ENCODE peak calls at places on chromosome 11, in five cellular contexts. X is AG09309, N is mesothelial cell of epicardium, C is heart left ventricle, E is progenitor cell of endocrine pancreas. I is an unnamed sample.
A peak's percentile ranks its signal among the peaks of the same experiment; 100 is the strongest.

GRCh38 chr11:69921429-69922014 is 102.3 kb upstream of the FGF3 start:
- DNase-seq in X (no peak), E (no peak), C (peak; percentile 63), N (no peak), I (no peak)

GRCh38 chr11:69997352-69997751 is 80.8 kb upstream of the ANO1 start:
- DNase-seq in X (no peak), E (no peak), C (no peak), N (no peak), I (no peak)

GRCh38 chr11:57674251-57674650 is 6.3 kb downstream of the ZDHHC5 start:
- DNase-seq in E (no peak), N (no peak), X (no peak), C (no peak), I (no peak)

GRCh38 chr11:100557830-100558611 is 129.1 kb upstream of the ARHGAP42 start:
- DNase-seq in E (no peak), X (no peak), C (no peak), N (no peak), I (no peak)

GRCh38 chr11:88534185-88534584 is 196.6 kb upstream of the CTSC start:
- DNase-seq in C (no peak), E (no peak), X (no peak), N (no peak), I (no peak)

GRCh38 chr11:22674470-22675426 is 8.3 kb downstream of the GAS2 start:
- DNase-seq in N (no peak), X (no peak), C (no peak), E (no peak), I (no peak)

GRCh38 chr11:111137846-111138245 is 107.7 kb upstream of the POU2AF2 start:
- DNase-seq in C (no peak), E (no peak), X (no peak), N (no peak), I (no peak)

GRCh38 chr11:117833401-117833891 is 8.9 kb upstream of the FXYD2 start:
- DNase-seq in X (no peak), N (no peak), C (no peak), E (peak; percentile 71), I (no peak)

GRCh38 chr11:44913502-44913901 is 37.2 kb downstream of the TP53I11 start:
- DNase-seq in N (no peak), X (no peak), E (no peak), C (no peak), I (no peak)

GRCh38 chr11:22785251-22785650 is 44.4 kb downstream of the SVIP start:
- DNase-seq in X (no peak), N (no peak), E (no peak), C (no peak), I (peak; percentile 54)

GRCh38 chr11:76797341-76798201 is 14.4 kb downstream of the TSKU start:
- DNase-seq in E (no peak), N (no peak), C (no peak), X (no peak), I (no peak)

GRCh38 chr11:95922099-95922498 is 1.8 kb downstream of the MTMR2 start:
- DNase-seq in E (no peak), X (no peak), N (no peak), C (no peak), I (peak; percentile 30)

GRCh38 chr11:46051102-46051501 is 70.2 kb downstream of the PHF21A start:
- DNase-seq in X (no peak), C (no peak), E (no peak), N (no peak), I (no peak)

GRCh38 chr11:13029872-13030271 is 20.8 kb downstream of the RASSF10 start:
- DNase-seq in N (no peak), X (no peak), C (no peak), E (no peak), I (no peak)

GRCh38 chr11:44256673-44257291 is 53.2 kb downstream of the ALX4 start:
- DNase-seq in C (no peak), X (no peak), N (no peak), E (no peak), I (no peak)

GRCh38 chr11:48018561-48019229 is 38.3 kb downstream of the PTPRJ start:
- DNase-seq in X (no peak), C (no peak), E (no peak), N (no peak), I (no peak)

GRCh38 chr11:61733120-61733978 is 19.1 kb upstream of the MYRF start:
- DNase-seq in X (peak; percentile 35), N (peak; percentile 64), E (peak; percentile 67), C (peak; percentile 93), I (peak; percentile 85)
- TF ChIP-seq CTCF in X (peak; percentile 99), N (peak; percentile 96), E (peak; percentile 98), C (peak; percentile 99), I (peak; percentile 100)

DNA sequence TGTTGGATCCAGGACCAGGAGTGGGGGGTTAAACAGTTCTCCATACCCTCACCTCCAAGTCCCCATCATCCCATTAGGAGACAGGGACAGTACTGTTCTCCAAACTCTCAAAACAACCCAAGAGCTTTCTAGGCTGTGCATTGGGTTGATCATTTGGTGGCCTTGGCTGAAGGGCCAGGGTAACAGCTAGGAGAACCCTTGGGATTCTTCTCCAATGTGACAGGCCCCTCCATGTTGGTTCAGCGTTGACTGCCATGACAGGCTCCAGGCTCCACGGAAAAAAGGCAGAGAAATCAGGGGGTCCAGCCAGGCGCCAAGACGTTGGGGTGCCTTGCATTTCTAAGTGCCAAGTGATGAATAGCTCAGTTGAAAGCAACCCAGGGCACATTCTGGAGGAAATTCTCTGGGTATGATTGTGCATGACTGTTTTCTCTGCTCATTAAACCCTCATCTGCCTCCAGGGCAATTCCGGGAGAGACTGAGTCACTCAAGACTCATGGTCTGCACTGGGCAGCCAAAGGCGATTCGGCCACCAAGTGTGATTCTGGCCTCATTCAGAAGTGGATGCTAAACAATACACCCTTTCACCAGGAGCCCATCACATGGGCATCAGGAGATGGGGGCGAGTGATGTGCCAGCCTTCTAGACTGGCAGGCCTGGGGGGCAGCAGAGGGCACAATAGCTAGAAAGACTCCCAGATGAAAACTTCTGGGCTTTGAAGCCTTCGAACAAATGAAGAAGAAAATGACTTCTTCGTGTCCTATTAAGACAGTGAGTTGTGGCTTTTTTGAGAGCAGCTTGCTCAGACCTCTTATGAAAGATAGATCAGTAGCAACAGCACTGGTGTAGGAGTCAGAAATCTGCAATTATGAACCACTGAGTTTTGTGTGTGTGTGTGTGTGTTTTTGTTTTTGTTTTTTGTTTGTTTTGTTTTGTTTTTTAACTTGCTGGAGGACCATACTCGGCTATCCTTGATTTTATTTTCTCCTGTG is 27.7 kb downstream of the CD44 start:
- DNase-seq in X (peak; percentile 91), N (no peak), E (no peak), C (no peak), I (peak; percentile 96)
- TF ChIP-seq CTCF in X (no peak), N (no peak), E (no peak), C (no peak), I (no peak)

DNA sequence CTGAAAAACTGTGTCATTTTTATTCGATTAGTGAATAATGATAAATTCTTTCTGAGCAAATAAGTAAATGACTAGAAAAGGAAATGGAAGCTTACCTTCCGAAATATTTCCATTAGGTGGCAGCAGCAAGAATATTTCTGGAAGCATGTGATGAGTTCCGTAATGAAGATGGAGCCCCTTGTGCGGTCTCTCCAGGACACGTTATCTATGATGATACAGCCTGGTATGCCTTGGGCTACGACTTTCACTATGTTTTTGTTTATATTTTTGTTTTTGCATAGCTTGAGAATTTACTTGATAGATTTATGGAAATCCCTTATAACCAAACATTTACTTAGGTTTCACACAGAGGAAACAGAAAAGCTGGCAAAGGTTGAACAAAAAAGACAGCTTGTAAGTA is 25.7 kb downstream of the CASP5 start:
- DNase-seq in X (no peak), N (no peak), C (no peak), E (no peak), I (peak; percentile 75)
- TF ChIP-seq CTCF in X (peak; percentile 13), N (no peak), C (no peak), E (no peak), I (peak; percentile 39)

GRCh38 chr11:64000026-64000739 is 13.9 kb downstream of the OTUB1 start:
- DNase-seq in N (no peak), E (peak; percentile 63), C (peak; percentile 88), X (peak; percentile 11), I (peak; percentile 68)

GRCh38 chr11:64001552-64002427 is 15.6 kb downstream of the OTUB1 start:
- DNase-seq in N (no peak), X (no peak), C (no peak), E (no peak), I (peak; percentile 74)

GRCh38 chr11:63998558-63999348 is 12.5 kb downstream of the OTUB1 start:
- DNase-seq in E (no peak), X (no peak), C (no peak), N (no peak), I (no peak)

GRCh38 chr11:63999349-64000025 is 13.2 kb downstream of the OTUB1 start:
- DNase-seq in C (peak; percentile 77), N (peak; percentile 77), E (no peak), X (no peak), I (peak; percentile 34)

DNA sequence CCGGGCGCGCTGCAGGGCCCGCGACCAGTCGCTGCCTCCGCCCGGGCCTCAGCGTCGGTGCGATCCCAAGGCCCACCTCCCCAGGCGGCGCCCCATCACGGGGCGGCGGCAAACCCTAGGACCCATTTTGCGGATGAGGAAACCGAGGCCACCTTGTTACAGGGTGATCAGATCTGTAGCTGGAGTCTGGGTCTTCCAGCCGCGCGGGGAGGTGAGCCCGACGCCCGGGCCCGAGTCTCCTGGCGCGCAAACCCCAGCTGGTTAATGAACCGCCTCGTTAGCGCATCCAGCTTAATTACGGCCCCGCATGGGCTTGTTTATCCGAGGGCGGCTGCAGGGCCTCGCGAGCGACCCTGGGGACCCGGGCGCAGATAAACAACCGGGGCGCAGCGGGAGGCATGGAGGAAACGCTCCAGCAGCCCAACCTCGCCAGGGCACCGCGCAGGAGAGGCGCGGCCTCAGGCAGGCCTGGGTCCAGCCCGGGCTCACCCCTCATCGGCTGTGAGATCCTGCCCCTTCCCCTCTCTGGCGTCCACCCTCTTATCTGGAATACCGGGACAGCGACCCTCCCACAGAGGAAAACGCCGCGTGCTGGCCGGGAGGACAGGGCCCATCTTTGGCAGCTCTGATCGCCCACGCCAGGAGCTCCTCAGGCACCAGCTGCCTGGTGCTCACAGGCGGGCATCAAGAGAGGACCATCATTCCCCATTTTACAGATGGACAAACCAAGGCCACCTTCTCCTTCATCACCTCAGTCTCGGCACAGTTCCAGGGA is 14.7 kb downstream of the OTUB1 start:
- DNase-seq in E (no peak), C (no peak), X (no peak), N (no peak), I (no peak)
- TF ChIP-seq CTCF in E (peak; percentile 2), C (peak; percentile 4), X (no peak), N (no peak), I (no peak)

DNA sequence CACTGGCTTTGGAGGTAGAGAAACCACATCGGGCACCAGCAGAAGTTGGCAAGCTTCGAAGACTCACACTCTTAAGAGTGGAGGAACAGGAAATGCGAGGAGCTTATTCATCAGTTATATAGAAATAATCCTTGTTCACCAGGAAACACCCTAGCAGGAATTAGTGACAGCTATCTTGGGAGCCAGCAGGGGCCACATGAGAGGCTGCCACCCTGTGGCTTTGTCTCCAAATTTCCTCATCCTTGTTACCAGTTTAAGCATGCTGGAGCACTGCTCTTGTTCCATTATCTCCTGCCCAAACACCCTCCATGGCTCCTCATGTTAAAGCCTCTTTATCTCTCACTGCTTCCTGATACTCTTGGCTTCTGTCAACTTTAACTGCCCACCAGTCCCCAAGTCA is 131.0 kb downstream of the PLEKHA7 start:
- DNase-seq in C (no peak), N (no peak), X (no peak), E (no peak), I (peak; percentile 20)
- TF ChIP-seq CTCF in C (peak; percentile 58), N (no peak), X (no peak), E (no peak), I (no peak)

I was measured in cardiac fibroblast.